ENCODE peak calls at places on chromosome 1, in eight cellular contexts. One of them, this sample, is unnamed.

GRCh38 chr1:230232352-230232751 is 165.3 kb downstream of the GALNT2 start:
- DNase-seq in H54: no peak
- DNase-seq in DMS153: no peak
- DNase-seq in T-helper 17 cell: no peak
- DNase-seq in GM23248: no peak
- DNase-seq in Jurkat, Clone E6-1: no peak
- DNase-seq in mesendoderm: peak
- DNase-seq in NCI-H774: peak
- DNase-seq in this sample: no peak

GRCh38 chr1:154906621-154907081 is 29.9 kb downstream of the PMVK start:
- DNase-seq in DMS153: no peak
- DNase-seq in GM23248: no peak
- DNase-seq in NCI-H774: no peak
- DNase-seq in T-helper 17 cell: no peak
- DNase-seq in mesendoderm: peak
- DNase-seq in H54: no peak
- DNase-seq in Jurkat, Clone E6-1: no peak
- DNase-seq in this sample: no peak

GRCh38 chr1:179586107-179586823 is 5.4 kb upstream of the TDRD5 start:
- DNase-seq in T-helper 17 cell: no peak
- DNase-seq in Jurkat, Clone E6-1: no peak
- DNase-seq in NCI-H774: peak
- DNase-seq in H54: no peak
- DNase-seq in GM23248: peak
- DNase-seq in DMS153: peak
- DNase-seq in mesendoderm: peak
- DNase-seq in this sample: no peak

GRCh38 chr1:98119793-98120192 is 199.0 kb upstream of the DPYD start:
- DNase-seq in GM23248: peak
- DNase-seq in H54: no peak
- DNase-seq in DMS153: peak
- DNase-seq in mesendoderm: peak
- DNase-seq in T-helper 17 cell: no peak
- DNase-seq in NCI-H774: peak
- DNase-seq in Jurkat, Clone E6-1: peak
- DNase-seq in this sample: no peak

GRCh38 chr1:115496904-115497527 is 144.8 kb upstream of the VANGL1 start:
- DNase-seq in Jurkat, Clone E6-1: no peak
- DNase-seq in NCI-H774: no peak
- DNase-seq in DMS153: no peak
- DNase-seq in H54: peak
- DNase-seq in GM23248: peak
- DNase-seq in mesendoderm: no peak
- DNase-seq in T-helper 17 cell: no peak
- DNase-seq in this sample: no peak

GRCh38 chr1:214510914-214511638 is 40.3 kb downstream of the PTPN14 start:
- DNase-seq in mesendoderm: no peak
- DNase-seq in GM23248: no peak
- DNase-seq in DMS153: no peak
- DNase-seq in T-helper 17 cell: no peak
- DNase-seq in H54: no peak
- DNase-seq in NCI-H774: no peak
- DNase-seq in Jurkat, Clone E6-1: no peak
- DNase-seq in this sample: no peak

GRCh38 chr1:64536217-64536835 is 66.4 kb downstream of the CACHD1 start:
- DNase-seq in DMS153: peak
- DNase-seq in H54: no peak
- DNase-seq in GM23248: no peak
- DNase-seq in NCI-H774: peak
- DNase-seq in mesendoderm: no peak
- DNase-seq in Jurkat, Clone E6-1: no peak
- DNase-seq in T-helper 17 cell: no peak
- DNase-seq in this sample: no peak

GRCh38 chr1:98045211-98046030 is 124.6 kb upstream of the DPYD start:
- DNase-seq in mesendoderm: peak
- DNase-seq in H54: no peak
- DNase-seq in NCI-H774: no peak
- DNase-seq in Jurkat, Clone E6-1: no peak
- DNase-seq in GM23248: peak
- DNase-seq in T-helper 17 cell: no peak
- DNase-seq in DMS153: no peak
- DNase-seq in this sample: no peak

GRCh38 chr1:19441048-19441447 is 44.3 kb downstream of the CAPZB start:
- DNase-seq in mesendoderm: no peak
- DNase-seq in H54: no peak
- DNase-seq in DMS153: no peak
- DNase-seq in NCI-H774: no peak
- DNase-seq in Jurkat, Clone E6-1: no peak
- DNase-seq in GM23248: peak
- DNase-seq in T-helper 17 cell: no peak
- DNase-seq in this sample: no peak

GRCh38 chr1:63945943-63946342 is 172.1 kb downstream of the ROR1 start:
- DNase-seq in T-helper 17 cell: no peak
- DNase-seq in DMS153: no peak
- DNase-seq in GM23248: no peak
- DNase-seq in NCI-H774: no peak
- DNase-seq in Jurkat, Clone E6-1: no peak
- DNase-seq in H54: no peak
- DNase-seq in mesendoderm: no peak
- DNase-seq in this sample: no peak

GRCh38 chr1:154768456-154769125 is 101.5 kb downstream of the KCNN3 start:
- DNase-seq in DMS153: no peak
- DNase-seq in GM23248: no peak
- DNase-seq in H54: no peak
- DNase-seq in Jurkat, Clone E6-1: no peak
- DNase-seq in NCI-H774: no peak
- DNase-seq in T-helper 17 cell: no peak
- DNase-seq in mesendoderm: no peak
- DNase-seq in this sample: no peak

GRCh38 chr1:147895123-147895522 is 7.5 kb upstream of the GJA8 start:
- DNase-seq in NCI-H774: no peak
- DNase-seq in GM23248: peak
- DNase-seq in H54: no peak
- DNase-seq in DMS153: no peak
- DNase-seq in Jurkat, Clone E6-1: no peak
- DNase-seq in T-helper 17 cell: no peak
- DNase-seq in mesendoderm: no peak
- DNase-seq in this sample: no peak

GRCh38 chr1:167219194-167219593 is 1.5 kb upstream of the POU2F1 start:
- DNase-seq in GM23248: no peak
- DNase-seq in T-helper 17 cell: no peak
- DNase-seq in NCI-H774: no peak
- DNase-seq in H54: no peak
- DNase-seq in mesendoderm: no peak
- DNase-seq in Jurkat, Clone E6-1: no peak
- DNase-seq in DMS153: no peak
- DNase-seq in this sample: no peak

GRCh38 chr1:175197536-175197935 is 5.0 kb upstream of the KIAA0040 start:
- DNase-seq in H54: no peak
- DNase-seq in T-helper 17 cell: no peak
- DNase-seq in mesendoderm: no peak
- DNase-seq in Jurkat, Clone E6-1: peak
- DNase-seq in GM23248: peak
- DNase-seq in NCI-H774: no peak
- DNase-seq in DMS153: peak
- DNase-seq in this sample: no peak

GRCh38 chr1:188243456-188243855 is 1414.7 kb downstream of the PLA2G4A start:
- DNase-seq in H54: no peak
- DNase-seq in T-helper 17 cell: no peak
- DNase-seq in NCI-H774: no peak
- DNase-seq in GM23248: no peak
- DNase-seq in mesendoderm: no peak
- DNase-seq in DMS153: no peak
- DNase-seq in Jurkat, Clone E6-1: no peak
- DNase-seq in this sample: no peak

GRCh38 chr1:231584117-231584516 is 42.5 kb upstream of the DISC1 start:
- DNase-seq in NCI-H774: no peak
- DNase-seq in mesendoderm: no peak
- DNase-seq in Jurkat, Clone E6-1: peak
- DNase-seq in T-helper 17 cell: no peak
- DNase-seq in DMS153: peak
- DNase-seq in GM23248: peak
- DNase-seq in H54: peak
- DNase-seq in this sample: no peak

GRCh38 chr1:23417570-23417969 is 7.0 kb downstream of the TCEA3 start:
- DNase-seq in Jurkat, Clone E6-1: no peak
- DNase-seq in DMS153: peak
- DNase-seq in T-helper 17 cell: no peak
- DNase-seq in NCI-H774: peak
- DNase-seq in GM23248: peak
- DNase-seq in H54: no peak
- DNase-seq in mesendoderm: no peak
- DNase-seq in this sample: no peak

GRCh38 chr1:9324246-9325096 is 31.8 kb downstream of the SPSB1 start:
- DNase-seq in mesendoderm: no peak
- DNase-seq in T-helper 17 cell: no peak
- DNase-seq in Jurkat, Clone E6-1: no peak
- DNase-seq in NCI-H774: no peak
- DNase-seq in H54: no peak
- DNase-seq in GM23248: no peak
- DNase-seq in DMS153: no peak
- DNase-seq in this sample: no peak

GRCh38 chr1:34479731-34480130 is 275.1 kb upstream of the GJB5 start:
- DNase-seq in NCI-H774: peak
- DNase-seq in GM23248: no peak
- DNase-seq in DMS153: peak
- DNase-seq in Jurkat, Clone E6-1: peak
- DNase-seq in mesendoderm: peak
- DNase-seq in T-helper 17 cell: no peak
- DNase-seq in H54: no peak
- DNase-seq in this sample: no peak

GRCh38 chr1:181260994-181261393 is 172.5 kb downstream of the IER5 start:
- DNase-seq in Jurkat, Clone E6-1: no peak
- DNase-seq in DMS153: no peak
- DNase-seq in NCI-H774: no peak
- DNase-seq in mesendoderm: no peak
- DNase-seq in T-helper 17 cell: no peak
- DNase-seq in GM23248: no peak
- DNase-seq in H54: no peak
- DNase-seq in this sample: no peak

GRCh38 chr1:53502641-53503432 is 43.6 kb downstream of the DMRTB1 start:
- DNase-seq in GM23248: no peak
- DNase-seq in T-helper 17 cell: no peak
- DNase-seq in mesendoderm: peak
- DNase-seq in H54: no peak
- DNase-seq in NCI-H774: no peak
- DNase-seq in DMS153: no peak
- DNase-seq in Jurkat, Clone E6-1: no peak
- DNase-seq in this sample: no peak

GRCh38 chr1:43018091-43018490 is 59.4 kb upstream of the SLC2A1 start:
- DNase-seq in H54: no peak
- DNase-seq in DMS153: no peak
- DNase-seq in GM23248: no peak
- DNase-seq in Jurkat, Clone E6-1: no peak
- DNase-seq in mesendoderm: no peak
- DNase-seq in T-helper 17 cell: no peak
- DNase-seq in NCI-H774: no peak
- DNase-seq in this sample: no peak

GRCh38 chr1:215132156-215132555 is 49.6 kb downstream of the KCNK2 start:
- DNase-seq in T-helper 17 cell: no peak
- DNase-seq in NCI-H774: no peak
- DNase-seq in H54: no peak
- DNase-seq in Jurkat, Clone E6-1: no peak
- DNase-seq in GM23248: peak
- DNase-seq in DMS153: no peak
- DNase-seq in mesendoderm: no peak
- DNase-seq in this sample: no peak

GRCh38 chr1:97630281-97630680 is 290.6 kb downstream of the DPYD start:
- DNase-seq in Jurkat, Clone E6-1: peak
- DNase-seq in DMS153: no peak
- DNase-seq in NCI-H774: no peak
- DNase-seq in GM23248: no peak
- DNase-seq in mesendoderm: peak
- DNase-seq in H54: no peak
- DNase-seq in T-helper 17 cell: no peak
- DNase-seq in this sample: no peak

GRCh38 chr1:41773144-41773571 is 145.6 kb downstream of the HIVEP3 start:
- DNase-seq in H54: no peak
- DNase-seq in T-helper 17 cell: no peak
- DNase-seq in mesendoderm: no peak
- DNase-seq in Jurkat, Clone E6-1: no peak
- DNase-seq in GM23248: peak
- DNase-seq in NCI-H774: no peak
- DNase-seq in DMS153: no peak
- DNase-seq in this sample: no peak

GRCh38 chr1:64894438-64895196 is 71.7 kb downstream of the JAK1 start:
- DNase-seq in H54: no peak
- DNase-seq in Jurkat, Clone E6-1: no peak
- DNase-seq in GM23248: no peak
- DNase-seq in T-helper 17 cell: no peak
- DNase-seq in DMS153: no peak
- DNase-seq in mesendoderm: no peak
- DNase-seq in NCI-H774: no peak
- DNase-seq in this sample: no peak

GRCh38 chr1:114353233-114353632 is 157.8 kb downstream of the TRIM33 start:
- DNase-seq in DMS153: peak
- DNase-seq in H54: no peak
- DNase-seq in mesendoderm: peak
- DNase-seq in GM23248: peak
- DNase-seq in Jurkat, Clone E6-1: peak
- DNase-seq in T-helper 17 cell: no peak
- DNase-seq in NCI-H774: peak
- DNase-seq in this sample: no peak

GRCh38 chr1:153958961-153959260 is 499 bp upstream of the CRTC2 start:
- DNase-seq in NCI-H774: no peak
- DNase-seq in mesendoderm: no peak
- DNase-seq in GM23248: no peak
- DNase-seq in DMS153: no peak
- DNase-seq in H54: no peak
- DNase-seq in Jurkat, Clone E6-1: no peak
- DNase-seq in T-helper 17 cell: no peak
- DNase-seq in this sample: no peak

GRCh38 chr1:232486454-232487202 is 143.3 kb downstream of the SIPA1L2 start:
- DNase-seq in mesendoderm: no peak
- DNase-seq in NCI-H774: no peak
- DNase-seq in DMS153: no peak
- DNase-seq in T-helper 17 cell: no peak
- DNase-seq in Jurkat, Clone E6-1: no peak
- DNase-seq in GM23248: peak
- DNase-seq in H54: no peak
- DNase-seq in this sample: no peak

GRCh38 chr1:227748496-227749182 is 13.4 kb downstream of the SNAP47 start:
- DNase-seq in GM23248: no peak
- DNase-seq in Jurkat, Clone E6-1: no peak
- DNase-seq in mesendoderm: no peak
- DNase-seq in DMS153: no peak
- DNase-seq in NCI-H774: no peak
- DNase-seq in H54: no peak
- DNase-seq in T-helper 17 cell: no peak
- DNase-seq in this sample: no peak

GRCh38 chr1:113515498-113515897 is 125.2 kb downstream of the MAGI3 start:
- DNase-seq in GM23248: no peak
- DNase-seq in T-helper 17 cell: no peak
- DNase-seq in H54: no peak
- DNase-seq in Jurkat, Clone E6-1: no peak
- DNase-seq in NCI-H774: no peak
- DNase-seq in DMS153: no peak
- DNase-seq in mesendoderm: peak
- DNase-seq in this sample: no peak

GRCh38 chr1:177355575-177355974 is 184.8 kb downstream of the BRINP2 start:
- DNase-seq in NCI-H774: no peak
- DNase-seq in H54: no peak
- DNase-seq in GM23248: peak
- DNase-seq in Jurkat, Clone E6-1: peak
- DNase-seq in mesendoderm: peak
- DNase-seq in DMS153: no peak
- DNase-seq in T-helper 17 cell: no peak
- DNase-seq in this sample: no peak

GRCh38 chr1:247332215-247332900 is 691 bp upstream of the ZNF496 start:
- DNase-seq in H54: no peak
- DNase-seq in mesendoderm: peak
- DNase-seq in T-helper 17 cell: peak
- DNase-seq in Jurkat, Clone E6-1: no peak
- DNase-seq in DMS153: peak
- DNase-seq in GM23248: peak
- DNase-seq in NCI-H774: peak
- DNase-seq in this sample: peak

GRCh38 chr1:170586321-170586855 is 54.4 kb downstream of the GORAB start:
- DNase-seq in Jurkat, Clone E6-1: no peak
- DNase-seq in mesendoderm: peak
- DNase-seq in H54: no peak
- DNase-seq in DMS153: no peak
- DNase-seq in NCI-H774: no peak
- DNase-seq in T-helper 17 cell: no peak
- DNase-seq in GM23248: peak
- DNase-seq in this sample: no peak